ENCODE peak calls at places on chromosome 22, in ten cellular contexts. A is left lung; F is HCT116; D is colonic mucosa; O is CD4-positive, CD25-positive, alpha-beta regulatory T cell; K is cardiac muscle cell; T is right lobe of liver; H is astrocyte; X is CD8-positive, alpha-beta T cell; J is suprapubic skin. C is an unnamed sample. For H3K4me1, the result is how much of the 10 kb centered on the place peaks cover.

GRCh38 chr22:46661221-46661851 is 41.1 kb downstream of the GRAMD4 start:
- DNase-seq in A (no peak), F (peak), D (peak), O (peak), K (peak), T (no peak), H (peak), X (peak), J (no peak), C (peak)

GRCh38 chr22:38348751-38349496 is 31.7 kb upstream of the CSNK1E start:
- DNase-seq in A (no peak), F (no peak), D (no peak), O (no peak), K (no peak), T (peak), H (no peak), X (no peak), J (peak), C (no peak)

GRCh38 chr22:44191036-44191454 is 10.3 kb downstream of the PARVG start:
- DNase-seq in A (no peak), F (no peak), D (no peak), O (no peak), K (no peak), T (no peak), H (peak), X (no peak), J (no peak), C (no peak)

GRCh38 chr22:48897959-48898358 is 929.7 kb downstream of the BRD1 start:
- DNase-seq in A (no peak), F (no peak), D (peak), O (no peak), K (no peak), T (no peak), H (no peak), X (no peak), J (no peak), C (no peak)

GRCh38 chr22:22827187-22827948 is 60.2 kb upstream of the IGLL5 start:
- DNase-seq in A (no peak), F (no peak), D (no peak), O (no peak), K (no peak), T (no peak), H (no peak), X (no peak), J (no peak), C (no peak)

GRCh38 chr22:19463491-19464469 is 15.2 kb downstream of the UFD1 start:
- DNase-seq in A (no peak), F (no peak), D (no peak), O (no peak), K (no peak), T (no peak), H (peak), X (no peak), J (no peak), C (peak)

GRCh38 chr22:17744430-17744829 is 29.8 kb downstream of the BID start:
- DNase-seq in A (no peak), F (no peak), D (no peak), O (no peak), K (no peak), T (no peak), H (no peak), X (no peak), J (no peak), C (no peak)

GRCh38 chr22:25754527-25755202 is 12.7 kb downstream of the MYO18B start:
- DNase-seq in A (no peak), F (no peak), D (no peak), O (no peak), K (peak), T (no peak), H (peak), X (no peak), J (no peak), C (peak)

GRCh38 chr22:40076702-40077645 is 82.2 kb downstream of the FAM83F start:
- DNase-seq in A (no peak), F (no peak), D (no peak), O (no peak), K (peak), T (no peak), H (peak), X (no peak), J (no peak), C (no peak)

GRCh38 chr22:39491696-39492095 is 10.4 kb upstream of the MIEF1 start:
- DNase-seq in A (no peak), F (no peak), D (no peak), O (no peak), K (no peak), T (no peak), H (no peak), X (no peak), J (no peak), C (peak)

GRCh38 chr22:47783433-47784366 is 1021.2 kb downstream of the TBC1D22A start:
- DNase-seq in A (no peak), F (no peak), D (no peak), O (no peak), K (no peak), T (no peak), H (no peak), X (no peak), J (no peak), C (no peak)

GRCh38 chr22:37940698-37941376 is 12.6 kb downstream of the C22orf23 start:
- DNase-seq in A (no peak), F (no peak), D (no peak), O (no peak), K (peak), T (no peak), H (no peak), X (no peak), J (no peak), C (no peak)

GRCh38 chr22:29742319-29742718 is 22.5 kb downstream of the CABP7 start:
- DNase-seq in A (no peak), F (no peak), D (no peak), O (no peak), K (no peak), T (no peak), H (no peak), X (no peak), J (no peak), C (peak)

GRCh38 chr22:47188337-47189055 is 426.0 kb downstream of the TBC1D22A start:
- DNase-seq in A (no peak), F (no peak), D (no peak), O (no peak), K (no peak), T (peak), H (no peak), X (no peak), J (no peak), C (no peak)

GRCh38 chr22:37566329-37566837 is 6.1 kb downstream of the CDC42EP1 start:
- DNase-seq in A (peak), F (no peak), D (no peak), O (peak), K (no peak), T (no peak), H (no peak), X (peak), J (no peak), C (peak)

GRCh38 chr22:24442352-24442744 is 14.9 kb downstream of the ADORA2A start:
- DNase-seq in A (no peak), F (no peak), D (no peak), O (no peak), K (no peak), T (peak), H (no peak), X (no peak), J (peak), C (no peak)

GRCh38 chr22:26494506-26494905 is 10.8 kb downstream of the SRRD start:
- DNase-seq in A (no peak), F (no peak), D (no peak), O (no peak), K (no peak), T (no peak), H (no peak), X (no peak), J (no peak), C (no peak)

GRCh38 chr22:24333301-24333700 is 62.7 kb downstream of the SPECC1L start:
- DNase-seq in A (no peak), F (peak), D (no peak), O (no peak), K (no peak), T (no peak), H (peak), X (no peak), J (no peak), C (no peak)

GRCh38 chr22:23403720-23404688 is 176.1 kb downstream of the IGLL1 start:
- DNase-seq in A (no peak), F (no peak), D (no peak), O (no peak), K (no peak), T (no peak), H (no peak), X (no peak), J (peak), C (no peak)

GRCh38 chr22:24289138-24289537 is 18.5 kb downstream of the SPECC1L start:
- DNase-seq in A (no peak), F (no peak), D (no peak), O (no peak), K (peak), T (no peak), H (peak), X (no peak), J (no peak), C (no peak)

GRCh38 chr22:36348760-36349159 is 39.0 kb downstream of the MYH9 start:
- DNase-seq in A (no peak), F (no peak), D (no peak), O (no peak), K (no peak), T (no peak), H (no peak), X (no peak), J (no peak), C (no peak)
- H3K4me1 ChIP-seq in A (half or more), F (under half), D (under half), O (half or more), K (under half), T (under half), H (half or more), X (half or more), J (half or more), C (under half)

DNA sequence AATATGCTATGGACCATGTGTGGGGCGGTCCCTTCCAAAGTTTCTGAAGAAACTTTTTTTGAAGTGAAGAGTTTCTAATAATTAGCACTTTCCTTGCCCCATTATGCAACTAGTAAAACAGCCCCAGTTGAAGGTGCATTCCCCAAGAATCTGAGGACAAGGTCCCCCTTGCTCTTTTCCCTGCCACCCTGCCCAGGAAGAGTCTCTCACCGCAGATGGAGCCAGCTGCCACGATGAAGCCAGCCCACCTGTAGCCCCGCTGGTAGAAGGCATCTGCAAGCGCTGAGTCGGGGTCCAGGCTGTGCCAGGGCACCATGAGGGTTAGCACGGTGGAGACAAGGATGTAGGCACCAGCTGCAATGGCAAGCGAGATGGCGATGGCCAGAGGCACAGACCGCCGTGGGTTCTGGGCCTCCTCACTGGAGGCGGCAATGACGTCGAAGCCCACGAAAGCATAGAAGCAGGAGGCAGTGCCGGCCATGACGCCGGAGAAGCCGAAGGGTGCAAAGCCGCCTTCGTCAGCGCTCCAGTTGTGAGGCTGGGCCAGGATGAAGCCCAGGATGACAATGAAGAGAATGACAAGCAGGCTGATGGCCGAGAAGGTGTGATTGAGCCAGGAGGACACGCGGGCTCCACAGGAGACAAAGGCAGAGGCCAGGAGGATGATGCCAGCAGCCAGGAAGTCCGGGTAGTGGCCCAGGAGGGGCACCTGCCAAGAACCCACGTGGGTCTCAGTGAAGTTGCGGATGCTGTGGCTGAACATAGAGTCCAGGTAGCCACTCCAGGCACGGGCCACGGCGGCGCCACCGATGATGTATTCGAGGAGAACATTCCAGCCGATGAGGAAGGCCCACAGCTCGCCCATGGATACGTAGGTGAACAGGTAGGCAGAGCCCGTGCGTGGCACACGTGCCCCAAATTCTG is 1.5 kb downstream of the SLC7A4 start:
- DNase-seq in A (no peak), F (no peak), D (no peak), O (no peak), K (no peak), T (no peak), H (no peak), X (no peak), J (no peak), C (peak)
- H3K4me3 ChIP-seq in A (no peak), F (no peak), D (no peak), O (no peak), K (no peak), T (no peak), H (no peak), X (no peak), J (no peak), C (no peak)

GRCh38 chr22:32801436-32802290 is at the start of gene TIMP3:
- DNase-seq in A (peak), F (no peak), D (peak), O (no peak), K (peak), T (peak), H (peak), X (no peak), J (peak), C (peak)
- H3K27ac ChIP-seq in A (peak), F (no peak), D (peak), O (no peak), K (peak), T (peak), H (peak), X (no peak), J (peak), C (peak)

GRCh38 chr22:50468626-50469025 is 6.2 kb downstream of the SBF1 start:
- DNase-seq in A (no peak), F (no peak), D (no peak), O (no peak), K (no peak), T (no peak), H (no peak), X (no peak), J (no peak), C (no peak)
- H3K4me1 ChIP-seq in A (under half), F (under half), D (under half), O (half or more), K (under half), T (under half), H (under half), X (half or more), J (under half), C (under half)

DNA sequence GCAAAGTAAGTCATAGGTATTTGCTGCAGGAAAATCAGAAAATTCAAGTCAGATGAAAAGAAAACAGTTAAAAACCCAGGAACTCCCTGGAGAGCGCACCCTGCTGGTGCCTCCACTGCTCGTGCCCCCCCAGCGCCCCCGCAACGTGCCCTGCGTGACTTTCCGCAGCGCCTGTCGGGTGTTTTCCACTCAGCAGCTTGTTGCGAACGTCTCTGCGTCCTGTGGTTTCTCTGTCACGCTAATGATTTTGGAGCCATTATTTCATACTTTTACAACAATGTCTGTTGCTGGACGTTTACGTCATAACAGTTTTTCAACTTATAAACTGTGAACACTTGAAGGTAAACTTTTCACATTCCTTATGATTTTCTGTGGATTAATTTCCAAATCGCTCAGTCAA is 5.0 kb downstream of the CRELD2 start:
- DNase-seq in A (no peak), F (no peak), D (no peak), O (no peak), K (no peak), T (no peak), H (no peak), X (no peak), J (no peak), C (peak)
- H3K4me3 ChIP-seq in A (no peak), F (no peak), D (no peak), O (no peak), K (no peak), T (no peak), H (no peak), X (no peak), J (no peak), C (no peak)